ENCODE peak calls at places on chromosomes 5 and 9, in six cellular contexts. W, U, E, M, Z and S are unnamed samples.

GRCh38 chr5:51002368-51002767 is 335.9 kb downstream of the PARP8 start:
- DNase-seq in U (no peak), W (no peak), E (no peak), M (no peak), Z (no peak), S (no peak)

GRCh38 chr5:39178171-39178570 is 41.2 kb downstream of the FYB1 start:
- DNase-seq in Z (no peak), U (no peak), E (no peak), M (no peak), W (peak; percentile 65), S (no peak)

GRCh38 chr5:118326496-118327045 is 661.8 kb downstream of the DTWD2 start:
- DNase-seq in Z (no peak), E (no peak), W (no peak), U (no peak), M (no peak), S (peak; percentile 58)

GRCh38 chr5:143879646-143880045 is 67.7 kb downstream of the HMHB1 start:
- DNase-seq in Z (no peak), W (peak; percentile 12), M (no peak), E (no peak), U (no peak), S (peak; percentile 35)

GRCh38 chr5:16487448-16487847 is 21.8 kb upstream of the ZNF622 start:
- DNase-seq in E (no peak), W (no peak), M (no peak), U (no peak), Z (no peak), S (no peak)

GRCh38 chr9:81636280-81636653 is 53.1 kb downstream of the TLE1 start:
- DNase-seq in U (no peak), E (no peak), W (no peak), M (no peak), Z (no peak), S (no peak)

GRCh38 chr9:93592389-93593021 is 16.1 kb downstream of the PHF2 start:
- DNase-seq in W (no peak), E (peak; percentile 25), U (peak; percentile 85), Z (no peak), M (no peak), S (no peak)

GRCh38 chr9:111872886-111873285 is 23.7 kb upstream of the UGCG start:
- DNase-seq in E (no peak), M (no peak), U (no peak), Z (no peak), W (no peak), S (no peak)

GRCh38 chr5:35488055-35488454 is 129.6 kb upstream of the SPEF2 start:
- DNase-seq in E (no peak), Z (no peak), M (no peak), W (no peak), U (no peak), S (peak; percentile 17)

GRCh38 chr9:137317979-137318511 is 16.0 kb upstream of the NRARP start:
- DNase-seq in M (no peak), U (no peak), E (no peak), W (no peak), Z (no peak), S (no peak)

GRCh38 chr9:127538849-127539258 is 73.2 kb upstream of the STXBP1 start:
- DNase-seq in W (peak; percentile 76), E (no peak), Z (no peak), M (no peak), U (no peak), S (peak; percentile 69)

GRCh38 chr9:32579706-32580331 is 6.9 kb upstream of the NDUFB6 start:
- DNase-seq in Z (peak; percentile 71), W (peak; percentile 53), U (peak; percentile 59), M (peak; percentile 54), E (no peak), S (peak; percentile 60)

GRCh38 chr5:91332267-91333044 is 50.7 kb downstream of the ARRDC3 start:
- DNase-seq in Z (peak; percentile 76), W (peak; percentile 80), E (no peak), M (no peak), U (no peak), S (peak; percentile 66)

GRCh38 chr9:127050152-127050551 is 72.3 kb downstream of the ANGPTL2 start:
- DNase-seq in U (no peak), Z (no peak), M (no peak), W (no peak), E (no peak), S (no peak)

GRCh38 chr9:86217076-86217475 is 42.4 kb downstream of the C9orf153 start:
- DNase-seq in W (no peak), E (no peak), U (no peak), Z (no peak), M (no peak), S (no peak)

GRCh38 chr5:83527722-83528438 is 56.3 kb downstream of the VCAN start:
- DNase-seq in U (no peak), W (no peak), E (no peak), Z (no peak), M (no peak), S (no peak)

GRCh38 chr5:14745753-14746152 is 81.2 kb downstream of the OTULIN start:
- DNase-seq in M (no peak), E (no peak), W (no peak), U (no peak), Z (no peak), S (no peak)

GRCh38 chr9:95090871-95091573 is 226.5 kb downstream of the FANCC start:
- DNase-seq in Z (no peak), W (no peak), E (no peak), U (no peak), M (no peak), S (no peak)

GRCh38 chr9:33468797-33469621 is 4.7 kb downstream of the NOL6 start:
- DNase-seq in E (no peak), U (no peak), W (no peak), M (no peak), Z (no peak), S (no peak)

GRCh38 chr9:98045234-98046160 is 11.0 kb upstream of the NANS start:
- DNase-seq in E (no peak), W (no peak), M (no peak), Z (no peak), U (no peak), S (no peak)

GRCh38 chr5:64768358-64769312 is at the start of the genes CWC27 and SREK1IP1:
- DNase-seq in Z (peak; percentile 65), U (peak; percentile 86), M (peak; percentile 82), E (peak; percentile 69), W (peak; percentile 93), S (peak; percentile 95)

GRCh38 chr5:64766105-64766504 is 2.4 kb downstream of the SREK1IP1 start:
- DNase-seq in U (no peak), Z (no peak), W (peak; percentile 40), M (no peak), E (no peak), S (peak; percentile 48)

GRCh38 chr5:64766934-64767333 is 1.6 kb downstream of the SREK1IP1 start:
- DNase-seq in U (no peak), W (no peak), M (no peak), E (no peak), Z (no peak), S (no peak)

GRCh38 chr5:64769856-64770255 is 1.1 kb downstream of the CWC27 start:
- DNase-seq in W (no peak), U (no peak), E (no peak), Z (no peak), M (no peak), S (no peak)

DNA sequence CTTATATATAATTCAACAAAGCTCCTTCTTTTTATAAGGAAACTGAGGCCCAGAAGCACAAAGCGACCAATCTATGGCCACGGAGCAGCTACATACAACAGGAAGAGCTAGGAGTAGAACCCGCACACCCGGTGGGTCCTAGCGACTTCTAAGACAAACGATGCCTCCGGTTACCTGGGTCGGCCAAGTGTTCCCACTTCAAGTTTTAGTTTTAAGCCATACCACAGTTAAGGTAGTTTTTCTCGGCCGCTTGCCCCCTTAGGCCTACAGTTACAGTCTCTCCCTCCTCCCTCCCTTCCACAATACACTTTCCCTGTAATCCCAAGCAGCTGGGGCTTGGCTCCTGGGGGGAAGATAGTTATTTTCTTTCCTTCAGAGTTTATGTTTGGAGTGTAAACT is 533 bp downstream of the SREK1IP1 start:
- DNase-seq in E (no peak), W (peak; percentile 18), Z (no peak), U (peak; percentile 26), M (no peak), S (no peak)
- H3K4ac ChIP-seq in E (no peak overlapping the region), W (peak overlapping the region; percentile 83), Z (peak overlapping the region; percentile 80), U (no peak overlapping the region), M (no peak overlapping the region), S (no peak overlapping the region)

DNA sequence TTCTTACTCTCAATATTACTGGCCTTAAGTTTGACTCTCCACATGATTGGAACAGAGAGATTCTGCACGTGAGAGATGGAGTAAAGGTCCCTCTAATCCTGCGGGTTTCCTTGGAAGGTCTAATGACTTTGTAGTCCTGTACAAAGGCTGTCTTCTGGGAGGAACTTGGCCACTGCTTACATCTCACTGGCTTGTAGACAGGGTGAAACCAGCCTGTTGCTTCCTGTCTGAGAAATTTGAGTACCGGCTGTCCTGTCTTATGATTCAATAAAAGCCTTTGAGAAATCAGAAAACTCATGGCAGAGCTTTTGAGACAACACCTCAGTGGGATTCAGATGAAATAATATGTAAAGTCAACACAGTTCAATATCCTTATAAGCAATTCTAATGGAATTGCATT is 43.0 kb downstream of the IL31RA start:
- DNase-seq in U (no peak), Z (no peak), W (no peak), E (no peak), M (no peak), S (no peak)
- H4K91ac ChIP-seq in U (no peak overlapping the region), Z (no peak overlapping the region), W (no peak overlapping the region), E (no peak overlapping the region), M (no peak overlapping the region), S (no peak overlapping the region)

GRCh38 chr5:130954336-130954735 is 210.7 kb downstream of the HINT1 start:
- DNase-seq in E (no peak), Z (no peak), M (no peak), W (no peak), U (no peak), S (no peak)

DNA sequence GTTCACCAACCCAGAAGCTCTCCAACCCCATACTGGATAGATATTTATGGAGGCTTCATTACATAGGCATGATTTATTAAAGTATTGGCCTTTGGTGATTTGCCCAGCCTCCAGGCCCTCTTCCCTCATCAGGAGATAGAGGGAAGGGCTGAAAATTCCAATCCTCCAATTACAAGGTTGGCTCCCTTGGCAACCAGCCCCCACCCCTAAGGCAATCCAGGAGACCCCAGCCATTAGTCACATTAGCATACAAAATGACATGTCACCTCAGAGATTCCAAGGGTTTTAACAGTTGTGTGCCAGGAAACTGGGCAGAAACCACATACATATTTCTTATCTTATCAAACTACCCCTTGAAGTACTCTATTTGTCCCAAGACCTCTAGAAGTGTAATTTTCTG is 210.0 kb downstream of the HINT1 start:
- DNase-seq in M (no peak), Z (no peak), E (no peak), U (no peak), W (no peak), S (no peak)
- H4K8ac ChIP-seq in M (no peak overlapping the region), Z (no peak overlapping the region), E (no peak overlapping the region), U (no peak overlapping the region), W (no peak overlapping the region), S (no peak overlapping the region)

GRCh38 chr5:134467231-134467630 is 55.5 kb upstream of the CDKN2AIPNL start:
- DNase-seq in U (no peak), Z (no peak), M (no peak), W (no peak), E (no peak), S (no peak)

GRCh38 chr5:134464988-134465855 is 53.5 kb upstream of the CDKN2AIPNL start:
- DNase-seq in Z (no peak), U (no peak), M (no peak), W (no peak), E (no peak), S (no peak)

GRCh38 chr5:134465856-134466240 is 54.2 kb upstream of the CDKN2AIPNL start:
- DNase-seq in W (peak; percentile 90), M (peak; percentile 60), U (peak; percentile 89), Z (peak; percentile 86), E (peak; percentile 47), S (peak; percentile 94)

GRCh38 chr5:134463991-134464760 is 52.5 kb upstream of the CDKN2AIPNL start:
- DNase-seq in M (no peak), U (no peak), Z (no peak), E (no peak), W (peak; percentile 49), S (peak; percentile 35)

GRCh38 chr5:134466241-134467069 is 54.8 kb upstream of the CDKN2AIPNL start:
- DNase-seq in M (peak; percentile 41), E (peak; percentile 88), U (peak; percentile 96), W (peak; percentile 55), Z (peak; percentile 38), S (peak; percentile 95)
- H3K4ac ChIP-seq in M (no peak overlapping the region), E (no peak overlapping the region), U (no peak overlapping the region), W (peak overlapping the region; percentile 93), Z (peak overlapping the region; percentile 0), S (peak overlapping the region; percentile 99)